ENCODE peak calls at places on chromosomes 6 and 20, in five cellular contexts. P is endothelial cell of umbilical vein, M is GM12878, H is HepG2, X is A549. J is an unnamed sample.
A peak's percentile ranks its signal among the peaks of the same experiment; 100 is the strongest.

GRCh38 chr6:49806145-49806544 is 19.1 kb upstream of the PGK2 start:
- DNase-seq in P (no peak), M (no peak), H (no peak), X (no peak), J (no peak)

GRCh38 chr20:59831024-59831900 is 102.2 kb downstream of the SYCP2 start:
- DNase-seq in P (no peak), M (peak; percentile 8), H (no peak), X (no peak), J (no peak)

GRCh38 chr6:86943819-86944407 is 6.6 kb downstream of the HTR1E start:
- DNase-seq in P (no peak), M (no peak), H (no peak), X (no peak), J (no peak)

GRCh38 chr6:53119772-53120409 is 28.8 kb downstream of the GCM1 start:
- DNase-seq in P (no peak), M (no peak), H (peak; percentile 92), X (peak; percentile 44), J (no peak)

GRCh38 chr6:55175778-55176084 is 1.4 kb downstream of the HCRTR2 start:
- DNase-seq in P (no peak), M (no peak), H (no peak), X (no peak), J (no peak)

GRCh38 chr6:79687759-79688158 is 56.6 kb downstream of the SH3BGRL2 start:
- DNase-seq in P (no peak), M (no peak), H (peak; percentile 13), X (no peak), J (no peak)

GRCh38 chr6:122995930-122996796 is at the start of gene CLVS2:
- DNase-seq in P (no peak), M (no peak), H (no peak), X (peak; percentile 6), J (no peak)

GRCh38 chr20:1934162-1934561 is 39.0 kb downstream of the SIRPA start:
- DNase-seq in P (no peak), M (no peak), H (no peak), X (no peak), J (no peak)

GRCh38 chr6:14877758-14878157 is 368.1 kb upstream of the JARID2 start:
- DNase-seq in P (no peak), M (no peak), H (no peak), X (no peak), J (no peak)

GRCh38 chr6:2204272-2204671 is 41.1 kb downstream of the GMDS start:
- DNase-seq in P (no peak), M (no peak), H (no peak), X (no peak), J (no peak)

GRCh38 chr6:149888659-149889058 is 9.3 kb downstream of the RAET1E start:
- DNase-seq in P (no peak), M (no peak), H (no peak), X (peak; percentile 33), J (peak; percentile 14)

GRCh38 chr6:122733259-122733658 is 46.3 kb upstream of the FABP7 start:
- DNase-seq in P (no peak), M (no peak), H (no peak), X (no peak), J (no peak)

GRCh38 chr6:33817520-33817919 is 13.7 kb upstream of the MLN start:
- DNase-seq in P (no peak), M (no peak), H (no peak), X (no peak), J (no peak)

GRCh38 chr6:3517350-3517749 is 60.5 kb upstream of the SLC22A23 start:
- DNase-seq in P (no peak), M (no peak), H (no peak), X (peak; percentile 41), J (peak; percentile 12)

GRCh38 chr20:50409495-50409894 is 100.7 kb upstream of the PTPN1 start:
- DNase-seq in P (no peak), M (no peak), H (no peak), X (no peak), J (peak; percentile 39)

GRCh38 chr6:168744866-168745265 is 303.9 kb downstream of the SMOC2 start:
- DNase-seq in P (no peak), M (no peak), H (no peak), X (no peak), J (no peak)

GRCh38 chr20:36092424-36093024 is 62.0 kb upstream of the EPB41L1 start:
- DNase-seq in P (peak; percentile 14), M (no peak), H (no peak), X (peak; percentile 34), J (peak; percentile 41)

GRCh38 chr6:125224236-125224861 is 70.8 kb downstream of the TPD52L1 start:
- DNase-seq in P (no peak), M (no peak), H (no peak), X (no peak), J (no peak)

GRCh38 chr6:110446405-110446804 is 30.0 kb downstream of the SLC22A16 start:
- DNase-seq in P (no peak), M (no peak), H (no peak), X (no peak), J (no peak)

GRCh38 chr6:157905590-157906337 is 75.9 kb upstream of the SYNJ2 start:
- DNase-seq in P (peak; percentile 33), M (no peak), H (no peak), X (no peak), J (peak; percentile 8)

GRCh38 chr6:14022673-14023072 is 94.9 kb upstream of the CD83 start:
- DNase-seq in P (no peak), M (no peak), H (no peak), X (no peak), J (no peak)

GRCh38 chr6:27177454-27178000 is 70.0 kb upstream of the PRSS16 start:
- DNase-seq in P (peak; percentile 83), M (no peak), H (peak; percentile 65), X (peak; percentile 91), J (peak; percentile 93)

GRCh38 chr6:150182460-150183078 is 39.7 kb downstream of the PPP1R14C start:
- DNase-seq in P (no peak), M (no peak), H (no peak), X (no peak), J (no peak)

GRCh38 chr20:53597521-53598120 is 4.0 kb upstream of the ZNF217 start:
- DNase-seq in P (no peak), M (no peak), H (no peak), X (no peak), J (no peak)

GRCh38 chr20:64138276-64138815 is 25.9 kb upstream of the MYT1 start:
- DNase-seq in P (no peak), M (no peak), H (no peak), X (no peak), J (no peak)

GRCh38 chr6:150142304-150142656 is 564 bp upstream of the PPP1R14C start:
- DNase-seq in P (no peak), M (no peak), H (no peak), X (no peak), J (no peak)

GRCh38 chr6:33317418-33317667 is 201 bp downstream of the ZBTB22 start:
- DNase-seq in P (peak; percentile 25), M (no peak), H (no peak), X (no peak), J (no peak)

GRCh38 chr20:62707281-62707941 is 1.2 kb upstream of the NTSR1 start:
- DNase-seq in P (no peak), M (no peak), H (no peak), X (no peak), J (peak; percentile 49)

DNA sequence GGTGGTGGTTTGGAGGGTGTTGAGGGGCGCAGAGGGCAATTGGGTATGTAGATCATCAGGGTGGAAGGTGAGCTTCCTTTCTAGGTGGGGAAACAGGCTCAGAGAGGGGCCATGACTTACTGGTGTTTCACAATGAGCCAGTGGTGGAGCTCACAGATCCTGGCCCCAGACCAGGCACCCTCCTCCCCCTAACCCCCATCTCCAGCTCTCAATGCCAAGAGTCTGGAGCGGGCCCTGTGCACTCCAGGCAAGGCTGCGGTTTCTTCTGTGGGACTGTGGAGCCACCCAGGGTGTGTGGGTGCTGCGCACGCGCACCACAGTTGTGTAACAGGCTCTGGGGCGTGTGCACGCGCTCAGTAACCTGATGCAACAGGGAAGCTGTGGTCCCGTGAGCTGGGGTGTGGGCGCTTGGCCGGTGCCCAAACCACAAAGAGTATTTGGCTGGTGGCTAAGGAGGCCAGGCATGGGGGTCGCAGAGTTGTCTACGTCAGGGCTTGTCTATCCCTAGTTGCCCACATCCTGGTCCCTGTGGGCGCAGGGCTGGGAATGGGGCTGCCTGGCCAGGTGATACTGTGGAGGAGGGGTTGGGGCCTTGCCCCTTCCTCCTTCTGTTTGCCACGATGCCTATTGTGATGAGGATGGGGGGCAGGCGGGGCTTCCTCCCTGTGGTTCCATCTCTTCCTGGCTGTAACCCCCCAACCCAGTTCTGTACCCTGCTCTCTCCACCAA is 37.5 kb upstream of the MRPS18A start:
- DNase-seq in P (no peak), M (peak; percentile 77), H (peak; percentile 86), X (no peak), J (peak; percentile 100)
- TF ChIP-seq POLR2A in P (no peak), M (peak; percentile 72), H (no peak), X (no peak), J (no peak)

DNA sequence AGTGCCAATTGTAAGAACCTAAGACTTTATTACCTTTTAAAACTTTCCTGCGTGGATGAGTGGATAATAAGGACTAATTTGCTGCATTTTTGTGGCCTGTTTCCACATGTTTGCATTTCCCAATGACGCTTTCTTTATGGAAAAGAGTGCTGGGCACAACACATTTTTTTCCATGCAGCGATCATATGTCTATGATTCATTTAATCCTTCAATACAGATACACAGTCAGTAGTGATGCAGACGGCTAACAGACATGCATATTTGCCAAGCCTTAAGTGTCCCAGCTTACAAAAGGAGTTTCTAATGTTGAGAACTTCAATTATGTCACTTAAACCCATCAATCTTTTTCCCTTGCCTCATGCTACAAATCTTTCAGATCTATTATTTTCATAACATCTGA is 239.8 kb upstream of the PREP start:
- DNase-seq in P (no peak), M (no peak), H (no peak), X (no peak), J (no peak)
- TF ChIP-seq MYC in P (no peak), M (no peak), H (no peak), X (no peak), J (no peak)

GRCh38 chr20:4555188-4555893 is 166.4 kb upstream of the PRND start:
- DNase-seq in P (peak; percentile 88), M (no peak), H (no peak), X (peak; percentile 78), J (no peak)
- TF ChIP-seq MAX in P (no peak), M (no peak), H (no peak), X (peak; percentile 84), J (no peak)

GRCh38 chr6:21133902-21134301 is 459.6 kb upstream of the SOX4 start:
- DNase-seq in P (no peak), M (no peak), H (no peak), X (no peak), J (no peak)

GRCh38 chr6:21131406-21131805 is 462.1 kb upstream of the SOX4 start:
- DNase-seq in P (no peak), M (no peak), H (no peak), X (no peak), J (no peak)

GRCh38 chr6:21135484-21136005 is 458.0 kb upstream of the SOX4 start:
- DNase-seq in P (no peak), M (no peak), H (no peak), X (no peak), J (no peak)

GRCh38 chr6:21132856-21133610 is 460.5 kb upstream of the SOX4 start:
- DNase-seq in P (peak; percentile 62), M (no peak), H (no peak), X (no peak), J (no peak)

DNA sequence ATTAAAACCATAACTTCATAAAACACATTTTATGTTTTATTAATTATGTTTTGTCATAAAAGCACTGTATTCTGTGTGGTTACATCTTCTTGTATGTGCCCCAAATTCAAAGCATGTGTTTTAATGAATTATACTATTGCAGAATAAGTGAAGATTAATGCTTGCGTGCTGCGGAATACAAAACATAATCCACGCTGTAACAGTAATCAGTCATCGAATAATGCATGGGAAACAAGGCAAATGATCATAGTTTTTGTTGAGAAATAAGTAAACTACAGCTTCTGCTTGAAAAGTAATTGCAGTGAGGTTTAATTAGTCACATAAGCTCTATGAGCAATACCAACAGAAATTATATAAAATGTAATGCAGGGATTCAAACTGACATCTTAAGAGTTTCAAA is 459.1 kb upstream of the SOX4 start:
- DNase-seq in P (no peak), M (no peak), H (no peak), X (no peak), J (no peak)
- TF ChIP-seq POLR2A in P (no peak), M (no peak), H (no peak), X (no peak), J (no peak)

J was measured in NB4.